ENCODE peak calls at places on chromosomes 3 and 15, in seven cellular contexts. D is stromal cell of bone marrow, O is GOT3, P is EL, C is non-pigmented ciliary epithelial cell, F is kidney tubule cell, S is mesothelial cell of epicardium. Z is an unnamed sample.

GRCh38 chr3:59438492-59438891 is 388.7 kb upstream of the CFAP20DC start:
- DNase-seq in D (no peak), O (no peak), P (no peak), C (no peak), F (no peak), S (no peak), Z (no peak)

GRCh38 chr15:31974855-31975421 is 55.4 kb upstream of the CHRNA7 start:
- DNase-seq in D (no peak), O (no peak), P (peak), C (no peak), F (peak), S (peak), Z (peak)

GRCh38 chr15:48565560-48566482 is 79.7 kb downstream of the FBN1 start:
- DNase-seq in D (peak), O (no peak), P (peak), C (peak), F (peak), S (no peak), Z (no peak)

GRCh38 chr3:141410408-141410807 is 42.1 kb downstream of the ZBTB38 start:
- DNase-seq in D (no peak), O (no peak), P (peak), C (no peak), F (no peak), S (no peak), Z (no peak)

GRCh38 chr3:55521086-55522060 is 34.3 kb upstream of the WNT5A start:
- DNase-seq in D (peak), O (no peak), P (peak), C (no peak), F (no peak), S (no peak), Z (no peak)

GRCh38 chr3:24255414-24255813 is 239.2 kb downstream of the THRB start:
- DNase-seq in D (no peak), O (no peak), P (no peak), C (no peak), F (no peak), S (no peak), Z (no peak)

GRCh38 chr3:77620009-77620408 is 580.1 kb downstream of the ROBO2 start:
- DNase-seq in D (no peak), O (no peak), P (peak), C (peak), F (peak), S (no peak), Z (no peak)

GRCh38 chr15:88454867-88455810 is 12.0 kb downstream of the MRPL46 start:
- DNase-seq in D (no peak), O (no peak), P (peak), C (no peak), F (peak), S (peak), Z (peak)

GRCh38 chr3:53232641-53233377 is 23.0 kb downstream of the TKT start:
- DNase-seq in D (no peak), O (no peak), P (no peak), C (no peak), F (no peak), S (no peak), Z (no peak)

GRCh38 chr3:59443618-59444292 is 393.9 kb upstream of the CFAP20DC start:
- DNase-seq in D (no peak), O (no peak), P (no peak), C (no peak), F (no peak), S (no peak), Z (no peak)

GRCh38 chr3:32646761-32647160 is 38.2 kb upstream of the CNOT10 start:
- DNase-seq in D (no peak), O (no peak), P (peak), C (no peak), F (no peak), S (no peak), Z (no peak)

GRCh38 chr15:57667171-57667924 is 39.2 kb upstream of the POLR2M start:
- DNase-seq in D (peak), O (no peak), P (peak), C (peak), F (peak), S (peak), Z (peak)

GRCh38 chr3:51711352-51712019 is 4.6 kb downstream of the GRM2 start:
- DNase-seq in D (no peak), O (no peak), P (no peak), C (no peak), F (no peak), S (peak), Z (no peak)

GRCh38 chr15:92733090-92733933 is 77.7 kb upstream of the FAM174B start:
- DNase-seq in D (no peak), O (no peak), P (no peak), C (no peak), F (no peak), S (no peak), Z (no peak)

GRCh38 chr3:194995922-194996321 is 275.0 kb downstream of the XXYLT1 start:
- DNase-seq in D (no peak), O (no peak), P (no peak), C (no peak), F (no peak), S (peak), Z (no peak)

GRCh38 chr3:61561374-61562041 is at the start of gene PTPRG:
- DNase-seq in D (peak), O (peak), P (peak), C (peak), F (peak), S (peak), Z (peak)

GRCh38 chr15:78306176-78306774 is 6.9 kb upstream of the SKIC8 start:
- DNase-seq in D (peak), O (no peak), P (peak), C (peak), F (peak), S (no peak), Z (no peak)